ENCODE peak calls at places on chromosomes 4 and X, in eight cellular contexts. F, U, R, K, A, I, G and N are unnamed samples.

GRCh38 chr4:101198741-101199339 is 148.5 kb downstream of the PPP3CA start:
- DNase-seq in F (no peak), U (no peak), R (no peak), K (no peak), A (no peak), I (no peak), G (no peak), N (no peak)

GRCh38 chr4:65217179-65217578 is 453.1 kb downstream of the EPHA5 start:
- DNase-seq in F (no peak), U (no peak), R (no peak), K (no peak), A (no peak), I (no peak), G (no peak), N (no peak)

GRCh38 chr4:22389240-22389871 is 126.5 kb downstream of the ADGRA3 start:
- DNase-seq in F (peak; percentile 44), U (peak; percentile 46), R (peak; percentile 22), K (peak; percentile 90), A (peak; percentile 32), I (peak; percentile 50), G (no peak), N (no peak)

GRCh38 chr4:73309211-73309610 is 50.6 kb upstream of the ANKRD17 start:
- DNase-seq in F (no peak), U (no peak), R (no peak), K (peak; percentile 49), A (no peak), I (no peak), G (no peak), N (no peak)

GRCh38 chrX:57227691-57228090 is 58.8 kb upstream of the FAAH2 start:
- DNase-seq in F (no peak), U (no peak), R (no peak), K (no peak), A (no peak), I (no peak), G (no peak), N (no peak)

GRCh38 chr4:72886602-72887001 is 182.9 kb downstream of the COX18 start:
- DNase-seq in F (no peak), U (no peak), R (no peak), K (peak; percentile 33), A (no peak), I (no peak), G (no peak), N (no peak)

GRCh38 chrX:129540725-129541184 is 696 bp downstream of the OCRL start:
- DNase-seq in F (no peak), U (peak; percentile 66), R (no peak), K (no peak), A (no peak), I (peak; percentile 51), G (no peak), N (no peak)

GRCh38 chr4:184649971-184650855 is 675 bp downstream of the PRIMPOL start:
- DNase-seq in F (peak; percentile 19), U (peak; percentile 33), R (no peak), K (peak; percentile 43), A (peak; percentile 7), I (no peak), G (no peak), N (no peak)

GRCh38 chr4:83012631-83013419 is 2.2 kb upstream of the LIN54 start:
- DNase-seq in F (peak; percentile 98), U (peak; percentile 99), R (peak; percentile 98), K (peak; percentile 99), A (peak; percentile 92), I (peak; percentile 99), G (peak; percentile 99), N (peak; percentile 96)
- TF ChIP-seq CTCF in F (peak; percentile 64), U (peak; percentile 45), R (peak; percentile 60), K (peak; percentile 21), A (peak; percentile 60), I (peak; percentile 45), G (peak; percentile 80), N (peak; percentile 51)

DNA sequence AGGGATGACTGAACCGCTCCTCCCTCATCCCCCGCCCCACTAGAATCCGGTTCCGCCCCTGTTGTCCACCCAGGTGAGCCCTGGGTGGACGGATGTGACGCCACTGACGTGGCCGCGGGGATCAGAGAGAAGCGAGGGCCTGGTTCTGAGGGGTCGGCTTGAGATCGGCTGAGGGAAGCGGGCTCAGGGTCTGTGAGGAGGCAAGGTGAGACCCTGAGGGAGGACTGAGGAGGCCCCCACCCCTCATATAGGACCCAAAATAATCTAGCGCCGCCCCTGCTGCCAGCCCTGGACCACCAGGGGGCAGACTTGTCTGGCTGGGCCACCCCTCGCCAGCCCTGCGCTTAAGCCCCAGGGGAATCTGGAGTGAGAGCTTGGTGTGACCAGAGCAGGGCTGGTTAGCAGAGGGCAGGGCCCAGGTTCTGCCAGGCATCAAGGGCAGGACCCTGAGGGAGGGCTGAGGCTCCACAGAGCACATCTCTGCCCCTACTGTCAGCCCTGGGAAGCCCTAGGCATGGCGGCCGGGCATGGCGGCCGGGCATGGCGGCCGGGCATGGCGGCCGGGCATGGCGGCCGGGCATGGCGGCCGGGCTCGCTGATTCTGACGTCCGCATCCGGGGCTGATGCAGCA is at the start of gene MAGEA8:
- DNase-seq in F (no peak), U (no peak), R (no peak), K (no peak), A (no peak), I (no peak), G (no peak), N (no peak)
- TF ChIP-seq CTCF in F (peak; percentile 27), U (no peak), R (peak; percentile 12), K (no peak), A (no peak), I (no peak), G (no peak), N (peak; percentile 20)

GRCh38 chr4:32042486-32042885 is 1322.3 kb downstream of the PCDH7 start:
- DNase-seq in F (no peak), U (no peak), R (no peak), K (no peak), A (no peak), I (no peak), G (no peak), N (no peak)
- TF ChIP-seq CTCF in F (no peak), U (no peak), R (no peak), K (no peak), A (no peak), I (no peak), G (no peak), N (no peak)

GRCh38 chr4:170198742-170199141 is 109.0 kb upstream of the AADAT start:
- DNase-seq in F (no peak), U (no peak), R (no peak), K (no peak), A (no peak), I (no peak), G (no peak), N (no peak)
- TF ChIP-seq CTCF in F (peak; percentile 59), U (no peak), R (peak; percentile 47), K (no peak), A (no peak), I (no peak), G (no peak), N (peak; percentile 15)

GRCh38 chrX:70096052-70096451 is 33.8 kb downstream of the OTUD6A start:
- DNase-seq in F (no peak), U (no peak), R (no peak), K (peak; percentile 54), A (no peak), I (no peak), G (no peak), N (no peak)
- TF ChIP-seq CTCF in F (no peak), U (no peak), R (peak; percentile 24), K (peak; percentile 43), A (no peak), I (no peak), G (no peak), N (no peak)

DNA sequence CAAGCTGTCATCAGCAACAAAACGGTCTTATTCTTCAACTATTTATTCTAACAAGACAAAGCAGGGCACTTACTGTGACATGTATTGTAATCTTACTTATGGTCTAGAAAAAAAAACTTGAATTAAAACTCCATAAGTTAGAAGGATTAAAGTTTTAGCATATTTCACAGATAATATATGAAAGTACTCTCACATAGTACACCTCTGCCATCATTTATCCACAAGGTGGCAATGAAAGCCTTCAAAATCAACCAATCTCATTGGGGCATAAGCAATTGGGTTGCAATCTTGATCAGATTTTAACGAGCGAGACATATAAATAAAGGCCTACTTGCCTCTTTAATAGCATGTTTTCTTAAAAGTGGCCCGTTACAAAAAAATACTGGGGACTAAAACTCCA is 1382.9 kb downstream of the FAM133A start:
- DNase-seq in F (no peak), U (no peak), R (no peak), K (peak; percentile 23), A (no peak), I (no peak), G (no peak), N (no peak)
- TF ChIP-seq CTCF in F (peak; percentile 48), U (no peak), R (peak; percentile 35), K (peak; percentile 15), A (no peak), I (no peak), G (no peak), N (no peak)